ENCODE peak calls at places on chromosome 3, in four cellular contexts. W, Z, R and O are unnamed samples.

GRCh38 chr3:153911111-153911510 is 210.1 kb upstream of the ARHGEF26 start:
- DNase-seq in W (no peak), Z (no peak), R (no peak), O (no peak)

GRCh38 chr3:180913582-180914404 is 1.3 kb downstream of the FXR1 start:
- DNase-seq in Z (no peak), W (no peak), R (no peak), O (peak; percentile 13)

GRCh38 chr3:120143676-120144075 is 49.4 kb upstream of the GSK3B start:
- DNase-seq in W (no peak), Z (no peak), R (no peak), O (no peak)

GRCh38 chr3:138493804-138494606 is 59.6 kb downstream of the ESYT3 start:
- DNase-seq in W (no peak), Z (no peak), R (no peak), O (no peak)

GRCh38 chr3:195865752-195866151 is 42.6 kb downstream of the TNK2 start:
- DNase-seq in Z (no peak), W (no peak), R (no peak), O (no peak)

GRCh38 chr3:119542168-119542767 is 17.1 kb downstream of the CD80 start:
- DNase-seq in Z (no peak), W (no peak), R (no peak), O (no peak)

GRCh38 chr3:106810461-106810733 is 566.8 kb upstream of the CCDC54 start:
- DNase-seq in Z (no peak), R (no peak), W (no peak), O (no peak)

GRCh38 chr3:126126292-126126691 is 42.4 kb upstream of the SLC41A3 start:
- DNase-seq in W (no peak), Z (no peak), R (no peak), O (no peak)

GRCh38 chr3:108127301-108127988 is 36.6 kb upstream of the CD47 start:
- DNase-seq in Z (no peak), R (peak; percentile 34), W (no peak), O (no peak)

GRCh38 chr3:136584728-136585127 is 167.4 kb downstream of the STAG1 start:
- DNase-seq in Z (no peak), R (no peak), W (no peak), O (no peak)

DNA sequence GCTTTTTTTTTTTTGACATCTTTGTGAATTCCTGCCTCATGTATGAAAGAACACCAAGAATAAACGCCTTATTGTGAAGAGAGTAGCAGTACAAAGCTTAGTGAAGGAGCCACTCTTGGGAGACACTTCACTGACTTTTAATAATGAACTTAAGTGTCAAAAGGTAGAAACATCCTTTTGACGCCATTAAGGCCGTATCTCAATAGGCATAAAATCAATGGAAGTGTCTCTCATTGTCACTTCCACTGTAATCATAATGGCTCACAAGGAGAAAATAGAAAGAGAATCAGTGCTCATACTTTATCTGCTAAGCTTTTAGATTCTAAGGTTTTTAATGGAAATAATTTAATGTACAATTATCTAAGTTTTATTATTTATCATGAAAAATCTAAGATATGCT is 657.8 kb downstream of the DIPK2A start:
- DNase-seq in R (no peak), Z (no peak), W (no peak), O (no peak)
- TF ChIP-seq FOXK2 in R (no peak), Z (no peak), W (no peak), O (no peak)

GRCh38 chr3:52092891-52093290 is 36.5 kb upstream of the DUSP7 start:
- DNase-seq in Z (no peak), W (no peak), R (no peak), O (no peak)

GRCh38 chr3:52091566-52092290 is 35.4 kb upstream of the DUSP7 start:
- DNase-seq in Z (no peak), W (no peak), R (no peak), O (no peak)

GRCh38 chr3:52090620-52091468 is 34.5 kb upstream of the DUSP7 start:
- DNase-seq in W (no peak), R (no peak), Z (peak; percentile 37), O (no peak)

GRCh38 chr3:52093751-52094525 is 37.6 kb upstream of the DUSP7 start:
- DNase-seq in W (peak; percentile 13), R (no peak), Z (no peak), O (no peak)

GRCh38 chr3:52092291-52092660 is 35.9 kb upstream of the DUSP7 start:
- DNase-seq in R (no peak), W (no peak), Z (no peak), O (no peak)
- TF ChIP-seq FOXM1 in R (no peak), W (no peak), Z (no peak), O (no peak)

DNA sequence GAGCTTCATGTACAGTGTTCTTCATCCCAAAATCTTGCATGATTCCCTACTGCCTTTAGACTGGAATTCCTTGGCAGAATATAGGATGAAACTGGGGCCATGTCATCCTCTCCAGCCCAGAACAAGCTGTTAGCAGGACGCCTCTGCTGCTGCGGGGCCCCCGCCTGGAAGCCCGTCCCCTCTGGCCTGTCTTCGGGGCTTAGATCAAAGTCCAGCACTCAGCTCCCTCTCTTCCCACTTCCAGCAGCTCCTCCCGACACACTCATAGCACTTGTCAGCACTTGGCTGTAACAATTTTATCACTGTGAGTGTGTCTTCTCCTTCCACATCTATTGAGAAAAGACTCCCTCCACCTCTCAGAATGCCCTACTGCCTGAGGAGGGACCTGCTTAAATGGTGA is 111.9 kb upstream of the HACD2 start:
- DNase-seq in R (no peak), Z (no peak), W (no peak), O (no peak)
- TF ChIP-seq BHLHE40 in R (no peak), Z (no peak), W (no peak), O (no peak)

GRCh38 chr3:165816209-165816608 is 21.0 kb downstream of the BCHE start:
- DNase-seq in R (no peak), W (no peak), Z (no peak), O (no peak)

GRCh38 chr3:165817160-165817709 is 20.0 kb downstream of the BCHE start:
- DNase-seq in W (no peak), Z (no peak), R (no peak), O (no peak)

GRCh38 chr3:165815682-165816081 is 21.5 kb downstream of the BCHE start:
- DNase-seq in Z (no peak), R (no peak), W (no peak), O (no peak)

DNA sequence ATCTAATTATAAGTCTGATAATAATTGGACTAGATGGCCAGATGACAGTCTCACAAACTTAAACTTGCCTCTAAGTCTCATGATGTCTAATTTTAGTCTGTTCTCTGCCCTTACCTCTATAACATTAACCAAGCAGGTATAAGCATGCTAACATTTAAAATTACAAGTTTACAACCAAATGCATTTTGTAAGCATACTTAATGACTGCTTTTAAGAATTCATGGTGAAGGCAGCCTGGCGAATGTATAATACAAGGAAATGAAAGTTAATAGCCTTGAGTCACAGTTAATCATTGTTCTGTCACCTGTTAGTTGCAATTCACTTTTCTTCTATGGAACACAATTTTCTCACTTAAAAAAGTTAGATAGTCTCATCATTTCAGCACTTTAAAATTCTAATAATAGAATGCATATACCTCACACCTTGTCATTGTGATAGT is 16.5 kb downstream of the BCHE start:
- DNase-seq in W (no peak), Z (no peak), R (no peak), O (no peak)
- TF ChIP-seq FOXK2 in W (no peak), Z (no peak), R (no peak), O (no peak)

GRCh38 chr3:40299721-40300335 is 9.7 kb upstream of the EIF1B start:
- DNase-seq in R (no peak), Z (peak; percentile 32), W (no peak), O (no peak)
- TF ChIP-seq FOXM1 in R (no peak), Z (no peak), W (no peak), O (no peak)